ENCODE peak calls at places on chromosomes 11 and 22, in seven cellular contexts. W is fibroblast of the conjunctiva; M is stimulated activated CD4-positive, alpha-beta T cell treated with anti-CD3 and anti-CD28 coated beads, TNF-alpha, amount 100 ng/mL, for 4 hours; A is GM13977; P is heart right ventricle; J is RWPE1; X is mucosa of descending colon. F is an unnamed sample.

GRCh38 chr22:48722661-48723060 is 1105.0 kb downstream of the BRD1 start:
- DNase-seq in A (no peak), W (no peak), X (no peak), J (no peak), P (no peak), M (no peak), F (no peak)

GRCh38 chr11:65646921-65647701 is 9.2 kb downstream of the SIPA1 start:
- DNase-seq in A (no peak), J (no peak), M (no peak), P (no peak), X (peak; percentile 84), W (no peak), F (no peak)

GRCh38 chr11:121048464-121049233 is 24.7 kb downstream of the TBCEL start:
- DNase-seq in A (no peak), J (peak; percentile 8), W (no peak), M (no peak), P (no peak), X (no peak), F (no peak)

GRCh38 chr11:76280882-76281557 is 74.7 kb upstream of the WNT11 start:
- DNase-seq in M (no peak), A (no peak), W (no peak), J (no peak), X (no peak), P (no peak), F (no peak)

GRCh38 chr11:6656936-6657335 is 1.3 kb upstream of the DCHS1 start:
- DNase-seq in P (no peak), M (no peak), J (no peak), X (no peak), A (peak; percentile 13), W (no peak), F (no peak)

GRCh38 chr11:76291576-76292526 is 85.5 kb upstream of the WNT11 start:
- DNase-seq in J (no peak), X (no peak), W (no peak), M (no peak), A (no peak), P (no peak), F (no peak)

GRCh38 chr11:134821422-134821821 is 409.4 kb upstream of the B3GAT1 start:
- DNase-seq in A (no peak), M (no peak), J (no peak), W (no peak), X (no peak), P (no peak), F (no peak)

GRCh38 chr11:34332524-34332923 is 25.3 kb downstream of the ABTB2 start:
- DNase-seq in J (no peak), M (no peak), W (no peak), X (no peak), A (no peak), P (no peak), F (no peak)

GRCh38 chr22:29256606-29257325 is 11.0 kb downstream of the RHBDD3 start:
- DNase-seq in J (no peak), A (no peak), X (no peak), P (no peak), M (no peak), W (no peak), F (no peak)

GRCh38 chr11:11977206-11977938 is 31.1 kb downstream of the DKK3 start:
- DNase-seq in W (no peak), J (peak; percentile 85), P (peak; percentile 71), X (no peak), A (no peak), M (no peak), F (peak; percentile 83)

GRCh38 chr22:37365950-37366349 is 61.3 kb downstream of the ELFN2 start:
- DNase-seq in W (no peak), M (no peak), A (no peak), X (no peak), J (no peak), P (no peak), F (no peak)

GRCh38 chr11:2092956-2093412 is 46.2 kb downstream of the IGF2 start:
- DNase-seq in M (peak; percentile 43), A (no peak), J (peak; percentile 86), P (peak; percentile 86), W (peak; percentile 10), X (peak; percentile 79), F (no peak)

GRCh38 chr11:97269527-97269926 is 879.7 kb downstream of the JRKL start:
- DNase-seq in P (no peak), X (no peak), J (peak; percentile 1), W (no peak), A (no peak), M (no peak), F (no peak)

GRCh38 chr11:4606231-4607015 is 1.6 kb downstream of the TRIM68 start:
- DNase-seq in M (no peak), A (no peak), J (no peak), W (peak; percentile 9), P (no peak), X (no peak), F (no peak)

GRCh38 chr22:19974233-19974861 is 32.7 kb upstream of the TXNRD2 start:
- DNase-seq in P (no peak), W (no peak), A (peak; percentile 88), M (no peak), X (peak; percentile 70), J (no peak), F (no peak)

GRCh38 chr22:44026630-44027511 is 2.8 kb downstream of the PARVB start:
- DNase-seq in M (peak; percentile 25), J (no peak), A (peak; percentile 90), X (peak; percentile 69), P (peak; percentile 72), W (no peak), F (no peak)

GRCh38 chr11:9004310-9004945 is 627 bp upstream of the NRIP3 start:
- DNase-seq in A (no peak), P (peak; percentile 21), J (no peak), W (no peak), M (no peak), X (peak; percentile 45), F (no peak)

GRCh38 chr11:67437082-67437821 is at the start of gene PTPRCAP:
- DNase-seq in X (peak; percentile 74), M (peak; percentile 63), A (peak; percentile 85), W (no peak), P (no peak), J (no peak), F (no peak)

GRCh38 chr22:44355688-44356070 is 42.9 kb upstream of the SHISAL1 start:
- DNase-seq in A (no peak), M (no peak), J (no peak), W (no peak), P (peak; percentile 4), X (peak; percentile 4), F (no peak)

GRCh38 chr11:3052109-3052479 is 5.1 kb downstream of the CARS1 start:
- DNase-seq in W (no peak), A (no peak), M (no peak), J (no peak), X (no peak), P (no peak), F (no peak)

GRCh38 chr11:120086651-120087050 is 51.3 kb downstream of the TRIM29 start:
- DNase-seq in X (no peak), A (no peak), W (no peak), M (no peak), P (no peak), J (no peak), F (no peak)

GRCh38 chr22:49086181-49086580 is 741.5 kb downstream of the BRD1 start:
- DNase-seq in A (no peak), M (no peak), P (no peak), J (no peak), W (no peak), X (no peak), F (no peak)

GRCh38 chr11:112961146-112961668 is at the start of gene NCAM1:
- DNase-seq in A (peak; percentile 28), W (peak; percentile 22), P (peak; percentile 85), J (no peak), M (no peak), X (peak; percentile 64), F (no peak)

GRCh38 chr22:20433191-20433590 is 4.4 kb downstream of the SCARF2 start:
- DNase-seq in A (peak; percentile 27), W (no peak), X (no peak), P (no peak), J (no peak), M (no peak), F (no peak)

GRCh38 chr11:115083129-115083823 is 404.9 kb downstream of the NXPE2 start:
- DNase-seq in P (no peak), W (no peak), A (no peak), J (no peak), X (no peak), M (no peak), F (no peak)

GRCh38 chr11:79414644-79415317 is 26.0 kb downstream of the TENM4 start:
- DNase-seq in A (no peak), P (no peak), W (peak; percentile 55), J (peak; percentile 69), M (no peak), X (no peak), F (peak; percentile 59)

GRCh38 chr11:65871811-65872548 is 620 bp downstream of the EFEMP2 start:
- DNase-seq in X (peak; percentile 54), A (no peak), M (no peak), P (no peak), W (no peak), J (no peak), F (no peak)

GRCh38 chr22:43151251-43152000 is at the start of gene TSPO:
- DNase-seq in P (peak; percentile 89), A (peak; percentile 78), W (no peak), J (peak; percentile 46), M (peak; percentile 43), X (peak; percentile 90), F (no peak)

GRCh38 chr22:26588749-26589366 is 1.1 kb downstream of the TPST2 start:
- DNase-seq in J (no peak), X (no peak), P (no peak), W (no peak), A (no peak), M (no peak), F (no peak)

GRCh38 chr22:50444663-50445062 is 30.2 kb downstream of the SBF1 start:
- DNase-seq in W (peak; percentile 71), A (no peak), J (no peak), M (no peak), P (no peak), X (no peak), F (peak; percentile 33)

GRCh38 chr11:7418061-7418460 is 67.2 kb upstream of the OLFML1 start:
- DNase-seq in A (no peak), P (no peak), W (no peak), J (peak; percentile 16), X (no peak), M (no peak), F (no peak)

F was measured in AG04450.